ENCODE peak calls at places on chromosomes 13 and 19, in eight cellular contexts. R is GM12892; O is psoas muscle; U is GM03348; V is CD8-positive, alpha-beta T cell; D is progenitor cell of endocrine pancreas; Q is stimulated activated CD8-positive, alpha-beta memory T cell treated with anti-CD3 and anti-CD28 coated beads, Interleukin-4, amount 100 ng/mL, for 48 hours; Y is effector memory CD8-positive, alpha-beta T cell. S is an unnamed sample.
A peak's percentile ranks its signal among the peaks of the same experiment; 100 is the strongest.

GRCh38 chr13:51997641-51998330 is 13.5 kb downstream of the ATP7B start:
- DNase-seq in D (no peak), Y (no peak), U (no peak), Q (no peak), O (no peak), V (no peak), R (no peak), S (no peak)

GRCh38 chr19:36488816-36489138 is 584 bp downstream of the ZNF566 start:
- DNase-seq in R (peak; percentile 15), Q (no peak), U (peak; percentile 29), Y (no peak), D (no peak), V (no peak), O (peak; percentile 15), S (no peak)

GRCh38 chr13:46307554-46307953 is 79.5 kb downstream of the RUBCNL start:
- DNase-seq in Y (no peak), D (no peak), O (no peak), Q (no peak), R (no peak), U (no peak), V (no peak), S (no peak)

GRCh38 chr13:36098080-36098479 is 33.1 kb downstream of the DCLK1 start:
- DNase-seq in O (no peak), Y (no peak), U (no peak), Q (no peak), R (no peak), V (no peak), D (no peak), S (no peak)

GRCh38 chr13:25132021-25132420 is 36.1 kb downstream of the PABPC3 start:
- DNase-seq in D (no peak), U (no peak), Q (no peak), V (no peak), R (no peak), O (no peak), Y (no peak), S (no peak)

GRCh38 chr19:7460562-7460966 is 28.3 kb downstream of the PEX11G start:
- DNase-seq in O (no peak), U (no peak), R (no peak), Y (no peak), V (no peak), D (no peak), Q (no peak), S (no peak)

GRCh38 chr19:10268077-10268476 is 2.8 kb upstream of the ICAM1 start:
- DNase-seq in O (no peak), V (no peak), R (no peak), U (no peak), D (no peak), Q (no peak), Y (no peak), S (no peak)

GRCh38 chr13:20141238-20142018 is 19.4 kb downstream of the GJA3 start:
- DNase-seq in V (no peak), Q (no peak), Y (no peak), D (no peak), U (no peak), R (no peak), O (no peak), S (no peak)

GRCh38 chr13:40503966-40504591 is 162.4 kb downstream of the FOXO1 start:
- DNase-seq in O (no peak), V (no peak), Q (no peak), Y (no peak), U (peak; percentile 50), R (no peak), D (no peak), S (no peak)

S was measured in naive B cell.